ENCODE peak calls at places on chromosomes 5 and 9, in four cellular contexts. R is K562, H is HL-60, P is GM12878. T is an unnamed sample.

GRCh38 chr9:34253460-34253837 is 74.6 kb downstream of the UBAP1 start:
- DNase-seq in H (no peak), R (no peak), P (no peak), T (no peak)

GRCh38 chr5:62825623-62826220 is 247.1 kb downstream of the LRRC70 start:
- DNase-seq in H (no peak), R (no peak), P (no peak), T (no peak)

GRCh38 chr5:60814498-60814897 is 29.6 kb downstream of the ELOVL7 start:
- DNase-seq in H (no peak), P (no peak), R (no peak), T (no peak)

GRCh38 chr5:74641014-74641777 is 668 bp upstream of the ENC1 start:
- DNase-seq in H (peak; percentile 37), P (no peak), R (peak; percentile 44), T (no peak)

GRCh38 chr5:160921714-160922285 is 69.8 kb upstream of the ATP10B start:
- DNase-seq in P (no peak), R (no peak), H (no peak), T (no peak)

GRCh38 chr5:135246923-135247795 is 151.9 kb downstream of the MACROH2A1 start:
- DNase-seq in R (peak; percentile 64), P (no peak), H (peak; percentile 25), T (no peak)

GRCh38 chr9:93701494-93702218 is 125.3 kb downstream of the PHF2 start:
- DNase-seq in R (no peak), P (no peak), H (no peak), T (no peak)

GRCh38 chr5:33272288-33272687 is 168.5 kb upstream of the TARS1 start:
- DNase-seq in H (no peak), P (no peak), R (no peak), T (no peak)

GRCh38 chr5:121692163-121692562 is 159.5 kb upstream of the FTMT start:
- DNase-seq in P (no peak), R (no peak), H (no peak), T (no peak)

GRCh38 chr5:141771562-141771961 is 89.5 kb upstream of the ARAP3 start:
- DNase-seq in H (no peak), R (no peak), P (no peak), T (no peak)

GRCh38 chr9:129682381-129682780 is 16.9 kb downstream of the PRRX2 start:
- DNase-seq in R (peak; percentile 68), H (no peak), P (no peak), T (no peak)

GRCh38 chr9:4796988-4797956 is 4.5 kb downstream of the RCL1 start:
- DNase-seq in R (no peak), H (no peak), P (no peak), T (no peak)

GRCh38 chr5:92599217-92599810 is 981.7 kb downstream of the NR2F1-AS1 start:
- DNase-seq in P (no peak), H (no peak), R (no peak), T (no peak)
- TF ChIP-seq SPI1 in P (peak; percentile 61), H (peak; percentile 71), R (no peak), T (peak; percentile 70)

GRCh38 chr5:37043693-37044092 is 167.1 kb downstream of the NIPBL start:
- DNase-seq in H (no peak), P (no peak), R (no peak), T (no peak)
- TF ChIP-seq SPI1 in H (no peak), P (no peak), R (no peak), T (no peak)

GRCh38 chr9:137310190-137311052 is 8.3 kb upstream of the NRARP start:
- DNase-seq in P (no peak), R (no peak), H (no peak), T (peak; percentile 30)
- TF ChIP-seq SPI1 in P (no peak), R (no peak), H (no peak), T (no peak)

GRCh38 chr5:44365351-44365750 is 23.9 kb downstream of the FGF10 start:
- DNase-seq in H (no peak), R (no peak), P (no peak), T (no peak)
- TF ChIP-seq SPI1 in H (no peak), R (no peak), P (no peak), T (no peak)

T was measured in GM12891.